ENCODE peak calls at places on chromosomes 6 and 20, in four cellular contexts. J, K, X and Z are unnamed samples.

GRCh38 chr6:125835221-125835744 is 44.5 kb downstream of the NCOA7 start:
- DNase-seq in X (no peak), K (no peak), J (no peak), Z (peak; percentile 97)

GRCh38 chr6:151374024-151374423 is 17.3 kb downstream of the ZBTB2 start:
- DNase-seq in X (no peak), J (no peak), K (peak; percentile 27), Z (peak; percentile 26)

GRCh38 chr6:93675856-93676255 is 256.5 kb upstream of the EPHA7 start:
- DNase-seq in K (no peak), X (no peak), J (no peak), Z (peak; percentile 6)

GRCh38 chr6:21914121-21914973 is 320.8 kb downstream of the SOX4 start:
- DNase-seq in J (peak; percentile 84), X (no peak), K (peak; percentile 78), Z (peak; percentile 39)

GRCh38 chr6:18507561-18507960 is 120.4 kb downstream of the RNF144B start:
- DNase-seq in K (no peak), X (no peak), J (no peak), Z (peak; percentile 3)

GRCh38 chr20:33604084-33604990 is 57.8 kb upstream of the C20orf144 start:
- DNase-seq in K (no peak), X (no peak), J (no peak), Z (no peak)

GRCh38 chr6:51459958-51460357 is 627.5 kb downstream of the PKHD1 start:
- DNase-seq in K (no peak), J (no peak), X (no peak), Z (no peak)

GRCh38 chr6:149459761-149460160 is 25.1 kb downstream of the ZC3H12D start:
- DNase-seq in J (no peak), K (no peak), X (no peak), Z (no peak)

GRCh38 chr6:157432231-157432630 is 51.2 kb downstream of the ZDHHC14 start:
- DNase-seq in X (no peak), K (no peak), J (no peak), Z (no peak)

GRCh38 chr6:41780623-41781301 is at the start of gene PRICKLE4:
- DNase-seq in J (peak; percentile 64), X (no peak), K (peak; percentile 66), Z (peak; percentile 47)

GRCh38 chr20:49096212-49096730 is 50.2 kb downstream of the CSE1L start:
- DNase-seq in X (no peak), K (no peak), J (no peak), Z (no peak)

GRCh38 chr6:43308101-43308989 is at the start of gene CRIP3:
- DNase-seq in J (peak; percentile 28), K (peak; percentile 56), X (no peak), Z (peak; percentile 56)

GRCh38 chr20:1891263-1892121 is 3.7 kb upstream of the SIRPA start:
- DNase-seq in K (no peak), X (no peak), J (no peak), Z (no peak)

GRCh38 chr20:12207875-12208274 is 290.2 kb downstream of the BTBD3 start:
- DNase-seq in J (no peak), X (peak; percentile 1), K (no peak), Z (peak; percentile 73)

GRCh38 chr6:43113431-43114260 is 37.5 kb downstream of the PTK7 start:
- DNase-seq in K (no peak), J (peak; percentile 59), X (no peak), Z (no peak)

GRCh38 chr20:2767768-2768631 is 32.4 kb downstream of the CPXM1 start:
- DNase-seq in X (no peak), K (no peak), J (no peak), Z (peak; percentile 53)

GRCh38 chr20:36097751-36098151 is 56.8 kb upstream of the EPB41L1 start:
- DNase-seq in X (no peak), J (no peak), K (no peak), Z (no peak)

GRCh38 chr6:125173341-125173740 is 19.8 kb downstream of the TPD52L1 start:
- DNase-seq in K (no peak), J (no peak), X (no peak), Z (no peak)

GRCh38 chr6:156163311-156163710 is 613.9 kb upstream of the ARID1B start:
- DNase-seq in J (no peak), K (no peak), X (no peak), Z (no peak)

DNA sequence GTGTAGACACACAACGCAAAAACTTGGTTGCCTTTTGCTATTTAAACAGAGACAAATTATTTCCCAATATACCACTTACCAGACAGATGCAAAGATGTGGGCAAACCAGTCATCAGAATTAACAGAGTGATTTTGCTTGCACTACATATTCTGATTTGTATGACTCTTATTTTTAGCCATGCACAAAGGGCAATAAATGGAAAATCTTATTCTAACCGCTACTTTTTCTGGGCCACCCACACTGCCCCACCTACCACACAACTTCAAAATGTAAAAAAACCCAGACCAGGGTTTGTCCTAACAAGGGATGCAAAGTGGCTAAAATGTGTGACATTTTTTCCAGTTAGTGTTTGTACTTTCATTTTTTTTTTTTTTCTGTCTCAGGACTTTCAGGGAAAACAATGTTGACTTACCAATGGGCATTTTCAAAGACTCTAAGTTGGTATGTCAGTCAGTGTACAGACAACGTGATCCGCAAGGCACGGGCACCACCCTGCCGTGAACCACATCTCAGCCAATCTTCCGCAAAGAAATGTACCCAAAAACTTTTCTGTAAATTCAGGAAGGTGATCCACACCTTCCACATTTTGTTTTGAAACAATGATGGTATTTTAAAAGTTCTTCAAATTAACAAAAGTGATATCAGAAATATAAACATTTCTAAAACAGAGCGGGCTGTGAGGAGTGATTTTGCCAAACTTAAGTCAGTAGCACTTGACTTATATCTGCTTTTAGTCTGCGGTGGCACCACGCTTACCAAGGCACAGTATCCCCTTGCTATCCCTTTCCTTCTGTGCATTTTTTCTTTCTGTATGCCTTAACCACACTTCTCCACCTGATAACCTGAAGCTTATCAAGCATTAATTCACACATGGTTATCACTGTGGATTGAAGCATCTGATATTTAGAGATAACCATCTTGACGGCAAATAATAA is 185.6 kb downstream of the GJA10 start:
- DNase-seq in J (no peak), K (no peak), X (no peak), Z (no peak)
- H3K4me3 ChIP-seq in J (no peak overlapping the region), K (no peak overlapping the region), X (no peak overlapping the region), Z (no peak overlapping the region)

DNA sequence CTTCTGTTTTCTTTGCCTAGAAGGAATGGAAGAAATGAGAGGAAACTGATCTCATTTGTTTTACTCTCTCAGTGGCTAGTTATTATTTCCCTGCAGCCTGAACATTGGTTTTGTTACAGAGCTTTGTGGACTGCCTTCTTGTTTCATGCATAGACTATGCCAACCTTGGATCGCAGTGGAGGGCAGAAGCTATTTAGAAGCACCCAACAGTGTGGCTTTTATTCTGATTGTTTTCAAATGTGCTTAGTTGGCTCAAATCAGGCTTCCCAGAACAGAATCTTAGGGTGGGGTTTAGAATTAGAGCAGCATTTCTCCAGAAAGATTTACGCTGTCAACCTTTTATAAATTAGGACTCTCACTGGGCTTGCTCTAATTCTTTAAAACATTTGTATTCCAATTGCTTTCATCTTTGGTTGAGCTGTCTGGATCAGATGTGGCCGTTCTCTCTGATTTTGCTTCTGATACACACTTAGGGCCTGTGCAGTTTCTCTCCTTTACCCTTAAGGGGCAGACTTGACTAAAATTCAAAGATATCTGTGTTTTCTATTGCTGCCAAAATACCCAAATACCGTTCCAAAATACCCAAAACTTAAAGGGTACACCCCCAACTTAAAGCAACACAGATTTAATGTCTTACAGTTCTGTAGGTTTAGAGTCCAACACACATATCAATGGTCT is 210.3 kb downstream of the BCKDHB start:
- DNase-seq in J (no peak), K (no peak), X (no peak), Z (no peak)
- TF ChIP-seq CTCF in J (no peak), K (no peak), X (no peak), Z (peak; percentile 26)

GRCh38 chr6:36131517-36132220 is 1.4 kb downstream of the MAPK13 start:
- DNase-seq in K (no peak), X (no peak), J (peak; percentile 40), Z (peak; percentile 85)

GRCh38 chr6:36130672-36131516 is 581 bp downstream of the MAPK13 start:
- DNase-seq in X (no peak), J (no peak), K (no peak), Z (peak; percentile 34)

GRCh38 chr6:36133912-36134311 is 3.6 kb downstream of the MAPK13 start:
- DNase-seq in J (no peak), X (no peak), K (no peak), Z (no peak)

GRCh38 chr6:36133148-36133547 is 2.8 kb downstream of the MAPK13 start:
- DNase-seq in J (no peak), X (no peak), K (no peak), Z (no peak)

GRCh38 chr6:36132221-36132895 is 2.0 kb downstream of the MAPK13 start:
- DNase-seq in J (no peak), K (no peak), X (no peak), Z (no peak)
- H3K4me3 ChIP-seq in J (no peak overlapping the region), K (no peak overlapping the region), X (no peak overlapping the region), Z (no peak overlapping the region)

GRCh38 chr6:28980797-28981390 is 24.2 kb downstream of the ZNF311 start:
- DNase-seq in K (peak; percentile 27), J (peak; percentile 74), X (no peak), Z (peak; percentile 83)
- TF ChIP-seq CTCF in K (peak; percentile 34), J (peak; percentile 57), X (peak; percentile 43), Z (peak; percentile 48)

DNA sequence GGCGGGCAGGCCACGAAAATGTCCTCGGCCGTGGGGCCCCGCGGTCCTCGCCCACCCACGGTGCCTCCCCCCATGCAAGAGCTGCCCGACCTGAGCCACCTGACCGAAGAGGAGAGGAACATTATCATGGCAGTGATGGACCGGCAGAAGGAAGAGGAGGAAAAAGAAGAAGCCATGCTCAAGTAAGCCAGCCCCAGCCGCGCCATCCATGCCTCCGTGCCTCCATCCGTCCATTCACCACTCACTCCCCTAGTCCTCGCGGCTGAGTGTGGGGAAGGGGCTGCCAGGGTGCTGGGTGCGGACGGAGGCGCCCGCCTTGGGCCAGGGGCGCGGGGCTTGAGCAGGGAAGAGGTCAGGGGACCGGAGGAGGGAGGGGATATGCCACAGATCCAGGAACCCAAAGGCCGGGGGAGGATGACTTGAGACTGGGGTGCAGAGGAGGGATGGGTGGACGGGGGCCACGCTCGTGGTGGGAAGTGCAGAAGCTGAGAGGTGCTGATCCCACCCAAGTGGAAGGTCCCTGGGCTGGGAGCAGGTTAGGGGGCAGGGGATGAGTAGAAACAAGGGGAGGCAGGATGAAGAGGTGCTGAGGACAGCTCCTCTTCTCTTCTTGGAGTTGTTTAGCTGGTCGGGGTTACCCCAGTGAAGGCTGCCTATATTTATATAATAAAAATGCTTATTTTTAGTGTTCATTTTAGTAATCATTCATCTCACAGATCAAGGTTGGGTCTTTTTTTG is 825 bp downstream of the RIMS1 start:
- DNase-seq in K (no peak), X (no peak), J (no peak), Z (no peak)
- H3K4me3 ChIP-seq in K (peak overlapping the region; percentile 11), X (peak overlapping the region; percentile 36), J (peak overlapping the region; percentile 3), Z (peak overlapping the region; percentile 27)

GRCh38 chr20:45111799-45112471 is 3.0 kb downstream of the WFDC5 start:
- DNase-seq in X (no peak), K (no peak), J (no peak), Z (peak; percentile 24)
- TF ChIP-seq CTCF in X (peak; percentile 60), K (peak; percentile 19), J (no peak), Z (peak; percentile 45)

GRCh38 chr6:11277275-11278206 is 45.1 kb upstream of the NEDD9 start:
- DNase-seq in K (no peak), J (no peak), X (peak; percentile 87), Z (peak; percentile 73)

GRCh38 chr6:11280394-11280793 is 47.9 kb upstream of the NEDD9 start:
- DNase-seq in J (no peak), X (no peak), K (no peak), Z (no peak)

GRCh38 chr6:11276911-11277274 is 44.4 kb upstream of the NEDD9 start:
- DNase-seq in J (no peak), K (no peak), X (no peak), Z (no peak)

GRCh38 chr6:11278207-11278559 is 45.7 kb upstream of the NEDD9 start:
- DNase-seq in K (no peak), X (no peak), J (no peak), Z (no peak)

GRCh38 chr6:11279213-11279780 is 46.8 kb upstream of the NEDD9 start:
- DNase-seq in J (peak; percentile 54), K (no peak), X (no peak), Z (no peak)
- H3K4me3 ChIP-seq in J (no peak overlapping the region), K (no peak overlapping the region), X (no peak overlapping the region), Z (no peak overlapping the region)